ENCODE peak calls at places on chromosomes 13 and 19, in six cellular contexts. T is psoas muscle, Y is fibroblast of gingiva, G is NB4, K is EL, N is T-helper 17 cell. R is an unnamed sample.

GRCh38 chr13:102617697-102618350 is 21.0 kb downstream of the TPP2 start:
- DNase-seq in T (no peak), Y (no peak), G (no peak), K (no peak), N (no peak), R (no peak)

GRCh38 chr13:37127706-37128241 is 22.3 kb upstream of the CSNK1A1L start:
- DNase-seq in T (no peak), Y (peak), G (no peak), K (peak), N (no peak), R (no peak)

GRCh38 chr13:73090812-73091187 is 32.0 kb downstream of the KLF5 start:
- DNase-seq in T (no peak), Y (no peak), G (no peak), K (no peak), N (no peak), R (no peak)

GRCh38 chr19:19642506-19643157 is 825 bp downstream of the GMIP start:
- DNase-seq in T (no peak), Y (no peak), G (peak), K (peak), N (no peak), R (peak)

GRCh38 chr19:33486936-33487793 is 34.4 kb downstream of the PEPD start:
- DNase-seq in T (no peak), Y (no peak), G (no peak), K (no peak), N (no peak), R (no peak)

GRCh38 chr13:27016871-27017270 is 154.7 kb downstream of the USP12 start:
- DNase-seq in T (no peak), Y (no peak), G (no peak), K (no peak), N (no peak), R (no peak)

GRCh38 chr19:28509079-28509895 is 703.7 kb downstream of the UQCRFS1 start:
- DNase-seq in T (no peak), Y (no peak), G (no peak), K (no peak), N (no peak), R (no peak)

GRCh38 chr13:22506286-22506685 is 674.5 kb upstream of the SGCG start:
- DNase-seq in T (no peak), Y (no peak), G (no peak), K (no peak), N (no peak), R (no peak)

GRCh38 chr19:43439183-43440063 is 24.7 kb downstream of the TEX101 start:
- DNase-seq in T (no peak), Y (no peak), G (peak), K (peak), N (peak), R (no peak)

GRCh38 chr19:39147480-39147879 is 21.9 kb downstream of the PAK4 start:
- DNase-seq in T (no peak), Y (no peak), G (no peak), K (no peak), N (no peak), R (no peak)

GRCh38 chr13:101423872-101424271 is 7.6 kb upstream of the NALCN start:
- DNase-seq in T (no peak), Y (no peak), G (no peak), K (no peak), N (no peak), R (no peak)

GRCh38 chr19:46574533-46574932 is 26.6 kb upstream of the CALM3 start:
- DNase-seq in T (no peak), Y (no peak), G (no peak), K (no peak), N (no peak), R (no peak)

GRCh38 chr13:70960841-70961443 is 852.7 kb upstream of the KLHL1 start:
- DNase-seq in T (no peak), Y (peak), G (peak), K (peak), N (no peak), R (peak)

GRCh38 chr19:1064661-1065605 is 2.0 kb upstream of the ARHGAP45 start:
- DNase-seq in T (peak), Y (peak), G (peak), K (peak), N (peak), R (no peak)

GRCh38 chr13:85816413-85816812 is 17.2 kb upstream of the SLITRK6 start:
- DNase-seq in T (no peak), Y (no peak), G (no peak), K (no peak), N (no peak), R (peak)

GRCh38 chr13:22278336-22278929 is 607.6 kb downstream of the FGF9 start:
- DNase-seq in T (no peak), Y (no peak), G (peak), K (no peak), N (peak), R (peak)

GRCh38 chr19:14337510-14337909 is 43.7 kb upstream of the ADGRE5 start:
- DNase-seq in T (no peak), Y (no peak), G (peak), K (no peak), N (peak), R (no peak)

GRCh38 chr13:77584111-77584510 is 48.6 kb downstream of the SCEL start:
- DNase-seq in T (no peak), Y (no peak), G (no peak), K (no peak), N (no peak), R (no peak)

GRCh38 chr13:77084755-77085154 is 57.8 kb upstream of the FBXL3 start:
- DNase-seq in T (no peak), Y (no peak), G (no peak), K (no peak), N (no peak), R (no peak)

GRCh38 chr13:36282818-36283432 is 14.7 kb downstream of the CCDC169 start:
- DNase-seq in T (no peak), Y (peak), G (peak), K (peak), N (no peak), R (peak)

GRCh38 chr19:22545751-22546150 is 88.4 kb upstream of the ZNF492 start:
- DNase-seq in T (no peak), Y (no peak), G (peak), K (peak), N (no peak), R (peak)

GRCh38 chr19:31253816-31254551 is 95.3 kb downstream of the TSHZ3 start:
- DNase-seq in T (peak), Y (no peak), G (no peak), K (no peak), N (no peak), R (no peak)

GRCh38 chr19:47075179-47075811 is 26.9 kb upstream of the TMEM160 start:
- DNase-seq in T (no peak), Y (no peak), G (peak), K (no peak), N (no peak), R (peak)

GRCh38 chr13:44768233-44768632 is 192.1 kb upstream of the TSC22D1 start:
- DNase-seq in T (no peak), Y (no peak), G (no peak), K (no peak), N (peak), R (no peak)

GRCh38 chr19:37933965-37934364 is 27.0 kb downstream of the SIPA1L3 start:
- DNase-seq in T (peak), Y (no peak), G (no peak), K (no peak), N (no peak), R (no peak)

GRCh38 chr13:102289606-102290005 is 112.2 kb downstream of the FGF14 start:
- DNase-seq in T (no peak), Y (no peak), G (no peak), K (no peak), N (no peak), R (no peak)

GRCh38 chr13:30442854-30443379 is 20.6 kb downstream of the UBE2L5 start:
- DNase-seq in T (no peak), Y (no peak), G (peak), K (no peak), N (no peak), R (no peak)

GRCh38 chr19:29515706-29516357 is 10.0 kb upstream of the VSTM2B start:
- DNase-seq in T (no peak), Y (no peak), G (no peak), K (no peak), N (no peak), R (no peak)

GRCh38 chr13:36006347-36006746 is 124.8 kb downstream of the DCLK1 start:
- DNase-seq in T (no peak), Y (peak), G (no peak), K (no peak), N (no peak), R (no peak)

GRCh38 chr13:100176781-100177389 is 88.0 kb downstream of the PCCA start:
- DNase-seq in T (no peak), Y (peak), G (no peak), K (peak), N (no peak), R (no peak)

GRCh38 chr19:28009696-28010095 is 1203.3 kb downstream of the UQCRFS1 start:
- DNase-seq in T (no peak), Y (no peak), G (no peak), K (peak), N (no peak), R (no peak)

GRCh38 chr19:17294051-17294891 is 9.0 kb downstream of the ABHD8 start:
- DNase-seq in T (no peak), Y (no peak), G (peak), K (peak), N (peak), R (no peak)

GRCh38 chr13:44637581-44637980 is 61.5 kb upstream of the TSC22D1 start:
- DNase-seq in T (no peak), Y (no peak), G (no peak), K (no peak), N (no peak), R (no peak)

GRCh38 chr13:94335786-94336357 is 143.6 kb downstream of the DCT start:
- DNase-seq in T (no peak), Y (no peak), G (no peak), K (no peak), N (no peak), R (no peak)

GRCh38 chr13:77896977-77897376 is 21.7 kb downstream of the EDNRB start:
- DNase-seq in T (no peak), Y (peak), G (no peak), K (no peak), N (no peak), R (no peak)

GRCh38 chr13:106989866-106990265 is 421.9 kb upstream of the ARGLU1 start:
- DNase-seq in T (no peak), Y (no peak), G (no peak), K (no peak), N (no peak), R (no peak)

GRCh38 chr19:50607874-50608785 is 31.6 kb downstream of the SYT3 start:
- DNase-seq in T (peak), Y (peak), G (peak), K (peak), N (peak), R (no peak)

GRCh38 chr19:4375164-4375619 is 25.2 kb downstream of the SH3GL1 start:
- DNase-seq in T (peak), Y (no peak), G (no peak), K (peak), N (no peak), R (no peak)

GRCh38 chr19:33348301-33349010 is 25.1 kb upstream of the CEBPG start:
- DNase-seq in T (no peak), Y (no peak), G (no peak), K (peak), N (no peak), R (no peak)

GRCh38 chr13:76440568-76440967 is 445.6 kb downstream of the KCTD12 start:
- DNase-seq in T (no peak), Y (no peak), G (peak), K (no peak), N (no peak), R (peak)

R was measured in AML-193.